ENCODE peak calls at places on chromosomes 1 and 21, in nine cellular contexts. U is Peyer's patch, S is GM20000, H is Panc1, F is AG09309, Z is GM04504, T is HuH-7, A is NCI-H2081 treated with DMSO at 0.1 percent for 48 hours, E is RPMI8226. J is an unnamed sample.

GRCh38 chr1:238029126-238029525 is 138.4 kb upstream of the ZP4 start:
- DNase-seq in U (no peak), S (no peak), H (no peak), F (no peak), Z (no peak), T (no peak), A (no peak), E (no peak), J (no peak)

GRCh38 chr1:23989249-23989648 is 9.1 kb upstream of the SRSF10 start:
- DNase-seq in U (no peak), S (no peak), H (no peak), F (no peak), Z (no peak), T (no peak), A (no peak), E (no peak), J (no peak)

GRCh38 chr1:222045816-222046215 is 303.9 kb upstream of the DUSP10 start:
- DNase-seq in U (no peak), S (no peak), H (no peak), F (no peak), Z (no peak), T (no peak), A (no peak), E (no peak), J (no peak)

GRCh38 chr1:89085781-89086180 is 20.8 kb upstream of the GBP1 start:
- DNase-seq in U (peak; percentile 62), S (peak; percentile 25), H (peak; percentile 22), F (no peak), Z (no peak), T (peak; percentile 31), A (no peak), E (peak; percentile 52), J (peak; percentile 57)

GRCh38 chr1:178724734-178725602 is at the start of gene RALGPS2:
- DNase-seq in U (peak; percentile 88), S (peak; percentile 87), H (no peak), F (no peak), Z (peak; percentile 64), T (peak; percentile 79), A (no peak), E (peak; percentile 57), J (no peak)

GRCh38 chr1:160208179-160209040 is 3.2 kb downstream of the PEA15 start:
- DNase-seq in U (peak; percentile 39), S (no peak), H (no peak), F (no peak), Z (no peak), T (no peak), A (no peak), E (no peak), J (no peak)

GRCh38 chr1:71196685-71197084 is 115.8 kb upstream of the ZRANB2 start:
- DNase-seq in U (no peak), S (no peak), H (no peak), F (no peak), Z (peak; percentile 10), T (no peak), A (peak; percentile 7), E (no peak), J (peak; percentile 3)

GRCh38 chr1:171715813-171716251 is 26.0 kb downstream of the VAMP4 start:
- DNase-seq in U (no peak), S (no peak), H (no peak), F (no peak), Z (no peak), T (no peak), A (no peak), E (no peak), J (no peak)

GRCh38 chr1:53715478-53715877 is 23.5 kb downstream of the GLIS1 start:
- DNase-seq in U (no peak), S (no peak), H (no peak), F (no peak), Z (no peak), T (peak; percentile 64), A (no peak), E (peak; percentile 53), J (no peak)

GRCh38 chr1:101797722-101798121 is 199.0 kb downstream of the OLFM3 start:
- DNase-seq in U (no peak), S (no peak), H (no peak), F (no peak), Z (no peak), T (no peak), A (no peak), E (no peak), J (no peak)

GRCh38 chr1:242432491-242433095 is 91.9 kb downstream of the PLD5 start:
- DNase-seq in U (no peak), S (no peak), H (no peak), F (no peak), Z (no peak), T (no peak), A (no peak), E (no peak), J (no peak)

GRCh38 chr1:6218380-6218779 is 12.5 kb downstream of the RNF207 start:
- DNase-seq in U (no peak), S (no peak), H (no peak), F (no peak), Z (no peak), T (no peak), A (no peak), E (no peak), J (no peak)

GRCh38 chr1:29689372-29690030 is 453.2 kb downstream of the PTPRU start:
- DNase-seq in U (peak; percentile 37), S (no peak), H (no peak), F (no peak), Z (no peak), T (no peak), A (no peak), E (no peak), J (peak; percentile 11)

GRCh38 chr1:107272321-107272720 is 131.5 kb downstream of the NTNG1 start:
- DNase-seq in U (no peak), S (no peak), H (no peak), F (no peak), Z (no peak), T (no peak), A (no peak), E (no peak), J (no peak)

GRCh38 chr1:20047058-20047457 is 22.9 kb upstream of the PLA2G5 start:
- DNase-seq in U (no peak), S (no peak), H (no peak), F (no peak), Z (no peak), T (no peak), A (no peak), E (no peak), J (no peak)

GRCh38 chr21:17828223-17828622 is 9.1 kb upstream of the C21orf91 start:
- DNase-seq in U (no peak), S (no peak), H (no peak), F (no peak), Z (no peak), T (no peak), A (no peak), E (no peak), J (no peak)

GRCh38 chr1:212297338-212297737 is 12.1 kb downstream of the PPP2R5A start:
- DNase-seq in U (no peak), S (no peak), H (no peak), F (no peak), Z (no peak), T (no peak), A (no peak), E (no peak), J (no peak)

GRCh38 chr1:168145184-168146159 is 8.7 kb upstream of the GPR161 start:
- DNase-seq in U (peak; percentile 94), S (peak; percentile 91), H (peak; percentile 55), F (peak; percentile 45), Z (no peak), T (peak; percentile 92), A (peak; percentile 22), E (peak; percentile 91), J (peak; percentile 64)

GRCh38 chr1:15803380-15803779 is 4.1 kb downstream of the UQCRHL start:
- DNase-seq in U (no peak), S (peak; percentile 40), H (no peak), F (no peak), Z (no peak), T (no peak), A (no peak), E (peak; percentile 56), J (no peak)

GRCh38 chr1:170765712-170766330 is 101.9 kb downstream of the PRRX1 start:
- DNase-seq in U (no peak), S (no peak), H (no peak), F (peak; percentile 16), Z (peak; percentile 28), T (no peak), A (no peak), E (peak; percentile 15), J (no peak)

GRCh38 chr1:89910780-89911179 is 84.1 kb upstream of the ZNF326 start:
- DNase-seq in U (no peak), S (no peak), H (no peak), F (no peak), Z (peak; percentile 50), T (no peak), A (no peak), E (no peak), J (no peak)

GRCh38 chr21:44377201-44377921 is 23.9 kb downstream of the TRPM2 start:
- DNase-seq in U (peak; percentile 37), S (no peak), H (no peak), F (no peak), Z (no peak), T (no peak), A (no peak), E (peak; percentile 29), J (no peak)

GRCh38 chr21:38597436-38597835 is 99.2 kb upstream of the ERG start:
- DNase-seq in U (no peak), S (no peak), H (no peak), F (no peak), Z (no peak), T (no peak), A (no peak), E (no peak), J (no peak)

GRCh38 chr21:28393279-28393678 is 599.4 kb downstream of the LTN1 start:
- DNase-seq in U (peak; percentile 82), S (no peak), H (no peak), F (no peak), Z (no peak), T (no peak), A (peak; percentile 61), E (peak; percentile 84), J (peak; percentile 95)

GRCh38 chr1:234475166-234475793 is 3.7 kb downstream of the TARBP1 start:
- DNase-seq in U (no peak), S (no peak), H (no peak), F (no peak), Z (no peak), T (no peak), A (no peak), E (no peak), J (no peak)

GRCh38 chr1:1573843-1574720 is 581 bp downstream of the SSU72 start:
- DNase-seq in U (peak; percentile 77), S (peak; percentile 93), H (no peak), F (no peak), Z (peak; percentile 37), T (peak; percentile 67), A (peak; percentile 15), E (peak; percentile 82), J (peak; percentile 62)

GRCh38 chr21:18951291-18952038 is 547.9 kb upstream of the TMPRSS15 start:
- DNase-seq in U (peak; percentile 49), S (no peak), H (peak; percentile 1), F (no peak), Z (no peak), T (peak; percentile 5), A (no peak), E (peak; percentile 50), J (no peak)